ENCODE peak calls at places on chromosomes 12 and 14, in eight cellular contexts. Z is pancreas; O is stomach; A is thoracic aorta; T is effector memory CD4-positive, alpha-beta T cell; K is GM23248; Q is HAP-1; C is psoas muscle. P is an unnamed sample. For H3K4me1, the result is how much of the 10 kb centered on the place peaks cover.

GRCh38 chr12:75389061-75389460 is 1.8 kb upstream of the GLIPR1L2 start:
- DNase-seq in C (no peak), Q (no peak), O (no peak), Z (no peak), A (no peak), K (peak), T (no peak), P (no peak)

GRCh38 chr12:69254046-69254445 is 14.7 kb downstream of the CPSF6 start:
- DNase-seq in T (no peak), C (no peak), A (no peak), O (no peak), Q (peak), K (peak), Z (no peak), P (no peak)

GRCh38 chr14:101476258-101476930 is 84.9 kb upstream of the DIO3 start:
- DNase-seq in T (no peak), C (no peak), Z (peak), O (peak), Q (no peak), K (no peak), A (no peak), P (no peak)

GRCh38 chr12:132046561-132046960 is 96.8 kb downstream of the EP400 start:
- DNase-seq in C (no peak), A (no peak), K (peak), Z (no peak), T (no peak), O (no peak), Q (no peak), P (no peak)

GRCh38 chr14:94685681-94686485 is 73.7 kb downstream of the SERPINA3 start:
- DNase-seq in C (no peak), O (no peak), K (no peak), A (no peak), T (no peak), Z (no peak), Q (no peak), P (no peak)

GRCh38 chr14:91493169-91493568 is 16.9 kb downstream of the PPP4R3A start:
- DNase-seq in A (no peak), Q (no peak), C (no peak), Z (no peak), T (no peak), K (peak), O (no peak), P (no peak)

GRCh38 chr12:122159879-122160278 is 14.1 kb downstream of the IL31 start:
- DNase-seq in O (no peak), Q (no peak), Z (no peak), A (no peak), C (no peak), T (no peak), K (no peak), P (no peak)

GRCh38 chr12:47837190-47838171 is 17.8 kb upstream of the HDAC7 start:
- DNase-seq in K (peak), C (peak), A (peak), Q (peak), O (peak), T (peak), Z (peak), P (peak)

GRCh38 chr12:51345681-51346080 is 798 bp downstream of the CELA1 start:
- DNase-seq in K (peak), Z (no peak), O (no peak), C (no peak), A (no peak), Q (no peak), T (no peak), P (no peak)

GRCh38 chr12:117202556-117202955 is 12.3 kb upstream of the FBXO21 start:
- DNase-seq in A (no peak), T (no peak), Q (no peak), K (no peak), C (no peak), Z (no peak), O (no peak), P (no peak)

GRCh38 chr14:74888164-74889158 is 6.7 kb downstream of the DLST start:
- DNase-seq in T (no peak), Z (no peak), Q (peak), O (no peak), A (no peak), K (peak), C (no peak), P (no peak)
- H3K4me1 ChIP-seq in T (under half), Z (under half), Q (under half), O (half or more), A (under half), K (half or more), C (under half), P (under half)

GRCh38 chr14:75437201-75438143 is 9.7 kb downstream of the JDP2 start:
- DNase-seq in T (no peak), Q (no peak), K (no peak), A (no peak), O (no peak), C (no peak), Z (no peak), P (no peak)
- H3K4me1 ChIP-seq in T (under half), Q (under half), K (under half), A (under half), O (half or more), C (half or more), Z (under half), P (half or more)

GRCh38 chr12:52606581-52607241 is 5.4 kb upstream of the KRT72 start:
- DNase-seq in T (no peak), K (no peak), Z (no peak), A (no peak), C (no peak), O (no peak), Q (no peak), P (no peak)

GRCh38 chr12:52607314-52607713 is 6.1 kb upstream of the KRT72 start:
- DNase-seq in T (no peak), A (no peak), O (no peak), K (no peak), C (no peak), Z (no peak), Q (no peak), P (no peak)

GRCh38 chr12:52611080-52611468 is 7.3 kb downstream of the KRT73 start:
- DNase-seq in O (no peak), C (no peak), Q (no peak), A (no peak), Z (no peak), T (no peak), K (no peak), P (no peak)

GRCh38 chr12:52608161-52608560 is 6.9 kb upstream of the KRT72 start:
- DNase-seq in A (no peak), C (no peak), O (no peak), T (no peak), K (no peak), Z (no peak), Q (no peak), P (no peak)

GRCh38 chr12:52608826-52609630 is 7.8 kb upstream of the KRT72 start:
- DNase-seq in O (no peak), C (no peak), K (no peak), T (no peak), A (no peak), Z (no peak), Q (no peak), P (no peak)
- H3K4me1 ChIP-seq in O (under half), C (under half), K (under half), T (under half), A (under half), Z (under half), Q (under half), P (under half)

DNA sequence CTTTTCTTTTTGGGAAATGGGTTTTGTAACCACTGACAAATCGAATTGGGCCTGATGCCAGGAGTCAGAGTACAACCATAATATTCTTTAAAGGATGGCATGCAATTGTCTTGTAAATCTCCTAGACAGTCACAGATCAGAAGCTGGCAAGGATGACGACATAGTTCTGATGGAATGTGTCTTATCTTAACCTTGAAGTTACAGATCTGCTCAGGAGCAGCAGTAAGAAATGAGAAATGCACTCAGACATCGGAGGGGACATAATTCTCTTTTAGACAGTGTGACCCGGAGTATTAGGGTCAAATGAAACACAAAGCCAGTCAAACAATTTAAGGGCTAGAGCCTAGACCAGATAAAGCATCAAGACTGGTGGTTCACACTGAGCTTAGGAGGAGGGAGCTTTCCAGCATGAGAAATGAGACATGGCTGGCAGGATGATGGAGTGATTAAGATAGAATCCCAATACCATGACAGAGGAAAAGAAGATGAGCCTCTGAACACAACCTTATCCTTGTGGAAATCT is 17.5 kb downstream of the CBX5 start:
- DNase-seq in Z (no peak), A (no peak), Q (peak), O (no peak), C (no peak), K (peak), T (no peak), P (no peak)
- H3K4me1 ChIP-seq in Z (under half), A (under half), Q (half or more), O (half or more), C (under half), K (half or more), T (under half), P (under half)

GRCh38 chr14:69692542-69693053 is 74.3 kb upstream of the SRSF5 start:
- DNase-seq in Q (no peak), A (no peak), T (no peak), K (no peak), Z (no peak), O (no peak), C (no peak), P (no peak)

GRCh38 chr14:69694730-69695663 is 71.9 kb upstream of the SRSF5 start:
- DNase-seq in O (no peak), Q (no peak), K (peak), A (no peak), C (no peak), Z (no peak), T (no peak), P (no peak)

GRCh38 chr14:69695664-69696527 is 71.0 kb upstream of the SRSF5 start:
- DNase-seq in Q (peak), A (no peak), C (no peak), Z (no peak), K (peak), T (no peak), O (peak), P (no peak)

GRCh38 chr14:69693145-69693544 is 73.8 kb upstream of the SRSF5 start:
- DNase-seq in A (no peak), O (peak), C (no peak), Q (no peak), T (no peak), K (no peak), Z (no peak), P (no peak)

DNA sequence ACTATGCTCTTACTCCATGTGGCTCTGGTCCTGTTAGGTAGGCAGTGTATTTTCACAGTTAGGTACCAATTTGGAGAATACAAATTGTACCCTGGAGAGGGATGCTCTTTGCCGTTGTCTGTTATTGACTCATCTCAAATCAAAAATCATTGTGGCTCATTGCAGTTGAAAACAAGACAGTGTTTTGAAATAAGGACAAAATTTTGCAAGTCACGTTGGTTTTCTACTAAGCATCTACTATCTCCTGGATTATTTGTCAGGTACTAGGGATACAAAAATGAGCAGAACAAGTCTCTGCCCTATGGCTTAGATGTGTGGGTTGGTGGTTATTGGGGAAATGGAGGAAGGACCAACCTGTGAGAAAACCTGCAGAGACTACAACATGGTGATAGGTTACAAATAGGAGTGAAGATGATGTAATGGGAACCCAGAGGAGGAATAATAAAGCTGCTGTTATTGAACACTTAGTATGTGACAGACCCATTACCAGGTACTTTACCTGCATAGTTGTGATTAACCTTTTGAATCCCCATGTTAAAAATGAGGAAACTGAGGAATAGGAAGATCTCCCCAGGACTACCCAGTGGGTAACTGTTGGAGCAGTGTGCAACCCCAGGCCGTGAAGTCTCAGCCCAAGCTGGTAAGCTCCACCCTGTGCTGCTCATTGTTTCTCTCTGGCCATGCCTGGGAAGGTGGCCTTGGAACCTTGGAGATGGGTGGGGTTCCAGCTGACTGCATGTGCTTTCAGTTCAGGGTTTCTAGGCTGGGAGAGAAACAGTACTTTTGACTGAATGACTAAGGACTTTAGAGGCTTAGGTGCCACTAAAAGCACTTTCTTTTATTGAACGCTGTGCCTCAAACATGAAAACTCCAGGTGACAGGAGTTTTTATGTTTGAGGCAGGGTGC is 72.9 kb upstream of the SRSF5 start:
- DNase-seq in Q (no peak), K (peak), C (no peak), A (no peak), O (peak), T (no peak), Z (no peak), P (no peak)
- H3K4me1 ChIP-seq in Q (under half), K (under half), C (half or more), A (under half), O (half or more), T (under half), Z (half or more), P (half or more)

GRCh38 chr12:93865751-93866150 is 188.6 kb downstream of the CRADD start:
- DNase-seq in Q (no peak), O (no peak), T (no peak), Z (no peak), A (no peak), K (no peak), C (no peak), P (no peak)
- H3K4me1 ChIP-seq in Q (under half), O (under half), T (under half), Z (under half), A (under half), K (under half), C (under half), P (under half)

GRCh38 chr14:61219673-61220072 is 61.5 kb downstream of the TMEM30B start:
- DNase-seq in O (no peak), T (no peak), C (no peak), A (no peak), Z (no peak), K (peak), Q (no peak), P (no peak)
- H3K4me1 ChIP-seq in O (under half), T (under half), C (under half), A (under half), Z (under half), K (under half), Q (under half), P (under half)

GRCh38 chr14:75049136-75049535 is 2.1 kb downstream of the MLH3 start:
- DNase-seq in Z (no peak), O (no peak), C (no peak), Q (no peak), T (no peak), K (peak), A (no peak), P (peak)
- H3K4me1 ChIP-seq in Z (under half), O (under half), C (under half), Q (under half), T (under half), K (half or more), A (under half), P (under half)

GRCh38 chr12:110246690-110247339 is 34.2 kb upstream of the ATP2A2 start:
- DNase-seq in A (no peak), Q (no peak), K (no peak), C (no peak), Z (no peak), O (no peak), T (no peak), P (no peak)
- H3K4me1 ChIP-seq in A (under half), Q (under half), K (under half), C (under half), Z (under half), O (under half), T (under half), P (under half)

P was measured in tibial nerve.